ENCODE peak calls at places on chromosomes 7 and 10, in five cellular contexts. One of them, this sample, is unnamed.

GRCh38 chr10:59175538-59176240 is 754 bp upstream of the PHYHIPL start:
- DNase-seq in fibroblast of lung: no peak
- DNase-seq in osteoblast: peak
- DNase-seq in fibroblast of mammary gland: no peak
- DNase-seq in Peyer's patch: no peak
- DNase-seq in this sample: no peak

GRCh38 chr10:82981137-82981723 is 1106.2 kb downstream of the NRG3 start:
- DNase-seq in osteoblast: no peak
- DNase-seq in Peyer's patch: no peak
- DNase-seq in fibroblast of lung: peak
- DNase-seq in fibroblast of mammary gland: peak
- DNase-seq in this sample: peak

GRCh38 chr10:102644646-102645387 is 538 bp downstream of the TRIM8 start:
- DNase-seq in fibroblast of mammary gland: peak
- DNase-seq in osteoblast: peak
- DNase-seq in fibroblast of lung: peak
- DNase-seq in Peyer's patch: peak
- DNase-seq in this sample: peak

GRCh38 chr10:86755740-86756510 is 494 bp upstream of the BMPR1A start:
- DNase-seq in osteoblast: peak
- DNase-seq in fibroblast of mammary gland: peak
- DNase-seq in fibroblast of lung: peak
- DNase-seq in Peyer's patch: peak
- DNase-seq in this sample: peak

GRCh38 chr7:29106128-29106988 is 40.0 kb downstream of the CPVL start:
- DNase-seq in Peyer's patch: no peak
- DNase-seq in fibroblast of lung: peak
- DNase-seq in fibroblast of mammary gland: peak
- DNase-seq in osteoblast: peak
- DNase-seq in this sample: peak

GRCh38 chr10:103696411-103697145 is 158.8 kb downstream of the SH3PXD2A start:
- DNase-seq in Peyer's patch: peak
- DNase-seq in osteoblast: peak
- DNase-seq in fibroblast of lung: peak
- DNase-seq in fibroblast of mammary gland: peak
- DNase-seq in this sample: peak

GRCh38 chr7:144824360-144824759 is 11.5 kb downstream of the TPK1 start:
- DNase-seq in fibroblast of lung: peak
- DNase-seq in Peyer's patch: no peak
- DNase-seq in fibroblast of mammary gland: peak
- DNase-seq in osteoblast: peak
- DNase-seq in this sample: peak

GRCh38 chr10:107971411-107971810 is 806.9 kb upstream of the SORCS1 start:
- DNase-seq in osteoblast: no peak
- DNase-seq in fibroblast of lung: peak
- DNase-seq in fibroblast of mammary gland: peak
- DNase-seq in Peyer's patch: no peak
- DNase-seq in this sample: peak

GRCh38 chr10:119541459-119542356 is 811 bp downstream of the RGS10 start:
- DNase-seq in Peyer's patch: no peak
- DNase-seq in osteoblast: peak
- DNase-seq in fibroblast of mammary gland: peak
- DNase-seq in fibroblast of lung: peak
- DNase-seq in this sample: no peak

GRCh38 chr7:137656227-137656849 is 190.4 kb downstream of the DGKI start:
- DNase-seq in fibroblast of mammary gland: peak
- DNase-seq in Peyer's patch: peak
- DNase-seq in fibroblast of lung: peak
- DNase-seq in osteoblast: peak
- DNase-seq in this sample: peak

GRCh38 chr7:118152149-118152548 is 31.8 kb upstream of the LSM8 start:
- DNase-seq in osteoblast: no peak
- DNase-seq in fibroblast of mammary gland: no peak
- DNase-seq in Peyer's patch: no peak
- DNase-seq in fibroblast of lung: peak
- DNase-seq in this sample: no peak

GRCh38 chr10:51699475-51700227 is at the start of gene CSTF2T:
- DNase-seq in fibroblast of lung: peak
- DNase-seq in osteoblast: peak
- DNase-seq in fibroblast of mammary gland: peak
- DNase-seq in Peyer's patch: peak
- DNase-seq in this sample: peak

GRCh38 chr7:98221611-98222532 is 10.6 kb downstream of the BHLHA15 start:
- DNase-seq in osteoblast: peak
- DNase-seq in fibroblast of mammary gland: no peak
- DNase-seq in fibroblast of lung: no peak
- DNase-seq in Peyer's patch: no peak
- DNase-seq in this sample: no peak

GRCh38 chr10:34160595-34160994 is 654.5 kb downstream of the PARD3 start:
- DNase-seq in fibroblast of mammary gland: no peak
- DNase-seq in osteoblast: no peak
- DNase-seq in Peyer's patch: no peak
- DNase-seq in fibroblast of lung: no peak
- DNase-seq in this sample: no peak

GRCh38 chr10:112955736-112956421 is 5.8 kb downstream of the TCF7L2 start:
- DNase-seq in Peyer's patch: no peak
- DNase-seq in fibroblast of lung: peak
- DNase-seq in fibroblast of mammary gland: peak
- DNase-seq in osteoblast: no peak
- DNase-seq in this sample: peak

GRCh38 chr7:88354999-88355398 is 48.3 kb upstream of the STEAP4 start:
- DNase-seq in Peyer's patch: no peak
- DNase-seq in osteoblast: no peak
- DNase-seq in fibroblast of mammary gland: no peak
- DNase-seq in fibroblast of lung: no peak
- DNase-seq in this sample: no peak

GRCh38 chr7:88358881-88359280 is 52.2 kb upstream of the STEAP4 start:
- DNase-seq in fibroblast of mammary gland: no peak
- DNase-seq in fibroblast of lung: no peak
- DNase-seq in Peyer's patch: no peak
- DNase-seq in osteoblast: peak
- DNase-seq in this sample: no peak

GRCh38 chr7:88358534-88358838 is 51.8 kb upstream of the STEAP4 start:
- DNase-seq in fibroblast of mammary gland: no peak
- DNase-seq in fibroblast of lung: no peak
- DNase-seq in osteoblast: no peak
- DNase-seq in Peyer's patch: no peak
- DNase-seq in this sample: no peak

GRCh38 chr7:88357295-88357694 is 50.6 kb upstream of the STEAP4 start:
- DNase-seq in fibroblast of lung: peak
- DNase-seq in Peyer's patch: no peak
- DNase-seq in osteoblast: no peak
- DNase-seq in fibroblast of mammary gland: peak
- DNase-seq in this sample: peak

GRCh38 chr7:88357794-88358533 is 51.3 kb upstream of the STEAP4 start:
- DNase-seq in Peyer's patch: no peak
- DNase-seq in osteoblast: no peak
- DNase-seq in fibroblast of mammary gland: peak
- DNase-seq in fibroblast of lung: no peak
- DNase-seq in this sample: peak
- TF ChIP-seq CTCF in Peyer's patch: peak
- TF ChIP-seq CTCF in osteoblast: peak
- TF ChIP-seq CTCF in fibroblast of mammary gland: peak
- TF ChIP-seq CTCF in fibroblast of lung: peak
- TF ChIP-seq CTCF in this sample: no peak

DNA sequence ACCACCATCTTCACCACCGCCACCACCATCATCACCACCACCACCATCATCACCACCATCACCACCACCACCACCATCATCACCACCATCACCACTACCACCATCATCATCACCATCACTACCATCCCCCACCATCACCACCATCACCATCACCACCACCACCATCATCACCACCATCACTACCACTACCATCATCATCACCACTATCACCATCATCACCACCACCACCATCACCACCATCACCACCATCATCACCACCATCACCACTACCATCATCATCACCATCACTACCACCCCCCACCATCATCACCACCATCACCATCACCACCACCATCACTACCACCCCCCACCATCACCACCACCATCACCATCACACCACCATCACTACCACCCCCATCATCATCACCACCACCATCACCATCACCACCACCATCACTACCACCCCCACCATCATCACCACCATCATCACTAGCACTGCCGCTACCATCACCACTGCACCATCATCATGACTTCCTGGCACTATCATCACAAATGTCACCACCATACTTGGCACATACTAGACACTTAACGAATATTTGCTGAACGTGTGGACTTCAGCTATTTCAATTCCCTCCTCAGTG is 25.3 kb upstream of the FZD8 start:
- DNase-seq in Peyer's patch: no peak
- DNase-seq in fibroblast of lung: no peak
- DNase-seq in osteoblast: no peak
- DNase-seq in fibroblast of mammary gland: no peak
- DNase-seq in this sample: no peak
- H3K4me3 ChIP-seq in Peyer's patch: no peak
- H3K4me3 ChIP-seq in fibroblast of lung: no peak
- H3K4me3 ChIP-seq in osteoblast: no peak
- H3K4me3 ChIP-seq in fibroblast of mammary gland: no peak
- H3K4me3 ChIP-seq in this sample: no peak

DNA sequence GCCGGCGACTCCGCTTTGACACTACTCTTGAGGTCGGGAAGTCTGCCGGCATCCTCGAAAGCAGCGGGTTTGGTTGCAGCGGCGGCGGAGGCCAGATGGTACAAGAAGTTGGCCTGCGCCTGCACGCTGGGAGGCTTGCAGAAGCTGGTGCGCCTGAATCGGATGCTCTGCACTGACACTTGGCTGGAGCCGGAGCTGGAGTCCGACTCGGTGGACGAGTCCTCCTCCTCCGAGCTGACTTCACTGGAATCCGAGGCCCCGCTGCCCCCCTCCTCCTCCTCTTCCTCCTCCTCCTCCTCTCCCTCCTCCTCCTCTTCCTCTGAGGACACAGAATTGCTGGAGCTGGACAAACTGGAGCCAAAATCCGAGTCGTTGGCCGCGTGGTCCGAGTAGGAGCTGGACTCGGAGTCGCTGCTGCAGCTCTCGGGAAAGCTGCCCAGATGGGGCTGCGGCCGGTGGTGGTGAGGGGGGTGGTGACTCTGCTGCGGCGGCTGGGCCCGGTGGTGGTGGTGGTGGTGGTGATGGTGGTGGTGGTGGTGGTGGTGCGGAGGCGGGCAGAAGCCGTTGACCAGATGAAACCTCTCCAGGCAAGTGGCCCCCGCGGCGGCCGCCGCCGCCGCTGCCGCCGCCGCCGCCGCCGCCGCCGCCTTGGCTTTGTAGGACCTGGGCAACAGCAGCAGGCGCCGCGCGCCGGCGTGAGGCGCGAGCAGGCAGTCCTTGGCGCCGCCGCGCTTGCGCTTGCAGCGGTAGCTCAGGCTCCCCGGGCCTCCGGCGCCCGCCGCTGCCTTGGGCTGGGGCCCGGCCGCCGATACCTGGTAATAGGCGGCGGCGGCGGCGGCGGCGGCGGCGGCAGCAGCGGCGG is 9.0 kb downstream of the SKIDA1 start:
- DNase-seq in osteoblast: peak
- DNase-seq in Peyer's patch: peak
- DNase-seq in fibroblast of lung: peak
- DNase-seq in fibroblast of mammary gland: peak
- DNase-seq in this sample: peak
- TF ChIP-seq CTCF in osteoblast: no peak
- TF ChIP-seq CTCF in Peyer's patch: no peak
- TF ChIP-seq CTCF in fibroblast of lung: no peak
- TF ChIP-seq CTCF in fibroblast of mammary gland: no peak
- TF ChIP-seq CTCF in this sample: no peak

GRCh38 chr10:88120075-88120474 is 256.6 kb downstream of the PTEN start:
- DNase-seq in fibroblast of lung: no peak
- DNase-seq in osteoblast: no peak
- DNase-seq in Peyer's patch: no peak
- DNase-seq in fibroblast of mammary gland: no peak
- DNase-seq in this sample: no peak
- H3K4me3 ChIP-seq in fibroblast of lung: no peak
- H3K4me3 ChIP-seq in osteoblast: no peak
- H3K4me3 ChIP-seq in Peyer's patch: no peak
- H3K4me3 ChIP-seq in fibroblast of mammary gland: no peak
- H3K4me3 ChIP-seq in this sample: no peak

GRCh38 chr7:52920977-52921376 is 114.5 kb upstream of the POM121L12 start:
- DNase-seq in fibroblast of lung: no peak
- DNase-seq in Peyer's patch: no peak
- DNase-seq in fibroblast of mammary gland: no peak
- DNase-seq in osteoblast: no peak
- DNase-seq in this sample: no peak

GRCh38 chr7:52917982-52918578 is 117.4 kb upstream of the POM121L12 start:
- DNase-seq in fibroblast of lung: no peak
- DNase-seq in fibroblast of mammary gland: no peak
- DNase-seq in Peyer's patch: no peak
- DNase-seq in osteoblast: no peak
- DNase-seq in this sample: no peak
- TF ChIP-seq CTCF in fibroblast of lung: no peak
- TF ChIP-seq CTCF in fibroblast of mammary gland: no peak
- TF ChIP-seq CTCF in Peyer's patch: no peak
- TF ChIP-seq CTCF in osteoblast: no peak
- TF ChIP-seq CTCF in this sample: no peak

This sample was measured in foreskin fibroblast.